ENCODE peak calls at places on chromosomes 2 and 18, in eight cellular contexts. L is astrocyte of the spinal cord, E is sigmoid colon, X is psoas muscle, J is cardiac fibroblast, R is epithelial cell of proximal tubule, O is OCI-LY7, H is RWPE1. P is an unnamed sample.

GRCh38 chr2:52260904-52261303 is 1229.0 kb upstream of the NRXN1 start:
- DNase-seq in L (peak), E (no peak), X (no peak), J (peak), R (no peak), O (no peak), H (no peak), P (no peak)

GRCh38 chr2:215059724-215060123 is 78.7 kb downstream of the ABCA12 start:
- DNase-seq in L (peak), E (no peak), X (no peak), J (peak), R (no peak), O (no peak), H (no peak), P (no peak)

GRCh38 chr2:189566046-189566445 is 14.5 kb downstream of the SLC40A1 start:
- DNase-seq in L (peak), E (no peak), X (no peak), J (peak), R (no peak), O (no peak), H (no peak), P (no peak)

GRCh38 chr2:176558574-176559140 is 289.4 kb downstream of the MTX2 start:
- DNase-seq in L (no peak), E (no peak), X (no peak), J (no peak), R (no peak), O (no peak), H (no peak), P (no peak)

GRCh38 chr2:219104107-219105050 is 43.7 kb upstream of the IHH start:
- DNase-seq in L (peak), E (no peak), X (no peak), J (peak), R (no peak), O (peak), H (peak), P (no peak)

GRCh38 chr2:176091329-176092258 is 927 bp upstream of the HOXD13 start:
- DNase-seq in L (no peak), E (no peak), X (no peak), J (no peak), R (no peak), O (no peak), H (no peak), P (no peak)

GRCh38 chr2:70906439-70907018 is 29.2 kb upstream of the ATP6V1B1 start:
- DNase-seq in L (no peak), E (no peak), X (no peak), J (no peak), R (no peak), O (no peak), H (no peak), P (no peak)

GRCh38 chr2:121132054-121132453 is 152.9 kb downstream of the TFCP2L1 start:
- DNase-seq in L (no peak), E (no peak), X (no peak), J (no peak), R (no peak), O (no peak), H (no peak), P (no peak)

GRCh38 chr18:72672364-72673151 is 128.4 kb upstream of the CBLN2 start:
- DNase-seq in L (peak), E (no peak), X (no peak), J (peak), R (no peak), O (peak), H (peak), P (no peak)

GRCh38 chr18:66813138-66813537 is 209.2 kb upstream of the CDH19 start:
- DNase-seq in L (no peak), E (no peak), X (no peak), J (no peak), R (no peak), O (no peak), H (no peak), P (no peak)

GRCh38 chr18:60563082-60563481 is 190.5 kb upstream of the MC4R start:
- DNase-seq in L (no peak), E (no peak), X (no peak), J (no peak), R (no peak), O (no peak), H (no peak), P (no peak)

GRCh38 chr2:164993287-164994016 is 38.1 kb upstream of the SLC38A11 start:
- DNase-seq in L (no peak), E (no peak), X (no peak), J (no peak), R (no peak), O (no peak), H (no peak), P (no peak)

GRCh38 chr2:108911807-108912628 is 77.0 kb downstream of the EDAR start:
- DNase-seq in L (no peak), E (peak), X (no peak), J (no peak), R (no peak), O (no peak), H (no peak), P (no peak)

GRCh38 chr2:160427629-160428424 is 65.8 kb downstream of the RBMS1 start:
- DNase-seq in L (peak), E (no peak), X (no peak), J (peak), R (no peak), O (peak), H (no peak), P (no peak)

GRCh38 chr2:28463893-28464292 is 32.0 kb upstream of the PLB1 start:
- DNase-seq in L (no peak), E (no peak), X (no peak), J (peak), R (no peak), O (no peak), H (no peak), P (no peak)

GRCh38 chr2:226306969-226307368 is 492.7 kb downstream of the IRS1 start:
- DNase-seq in L (no peak), E (no peak), X (no peak), J (no peak), R (no peak), O (no peak), H (no peak), P (no peak)

GRCh38 chr2:68414862-68415261 is 49.8 kb downstream of the PLEK start:
- DNase-seq in L (no peak), E (no peak), X (no peak), J (no peak), R (no peak), O (no peak), H (no peak), P (no peak)

GRCh38 chr2:145184741-145185671 is 665.1 kb upstream of the ZEB2 start:
- DNase-seq in L (peak), E (no peak), X (no peak), J (peak), R (no peak), O (no peak), H (no peak), P (no peak)

GRCh38 chr2:43542285-43542933 is 53.4 kb downstream of the THADA start:
- DNase-seq in L (peak), E (no peak), X (no peak), J (peak), R (no peak), O (peak), H (peak), P (no peak)

GRCh38 chr2:54429055-54429454 is 27.1 kb upstream of the SPTBN1 start:
- DNase-seq in L (no peak), E (no peak), X (no peak), J (no peak), R (no peak), O (no peak), H (no peak), P (no peak)

GRCh38 chr2:231701456-231702373 is 6.6 kb upstream of the PTMA start:
- DNase-seq in L (peak), E (peak), X (peak), J (peak), R (no peak), O (no peak), H (peak), P (no peak)

GRCh38 chr2:241597561-241597960 is 39.0 kb downstream of the BOK start:
- DNase-seq in L (no peak), E (no peak), X (no peak), J (no peak), R (no peak), O (no peak), H (no peak), P (no peak)

GRCh38 chr2:241598487-241598886 is 38.5 kb downstream of the THAP4 start:
- DNase-seq in L (no peak), E (no peak), X (no peak), J (no peak), R (no peak), O (peak), H (no peak), P (no peak)

GRCh38 chr2:241593271-241593670 is 34.7 kb downstream of the BOK start:
- DNase-seq in L (no peak), E (no peak), X (no peak), J (no peak), R (no peak), O (no peak), H (no peak), P (no peak)

GRCh38 chr2:241598061-241598460 is 38.9 kb downstream of the THAP4 start:
- DNase-seq in L (no peak), E (no peak), X (peak), J (peak), R (no peak), O (no peak), H (no peak), P (peak)

GRCh38 chr2:241595600-241596140 is 37.1 kb downstream of the BOK start:
- DNase-seq in L (no peak), E (no peak), X (no peak), J (no peak), R (no peak), O (peak), H (no peak), P (no peak)
- TF ChIP-seq CTCF in L (peak), E (no peak), X (no peak), J (peak), R (peak), O (peak), H (no peak), P (no peak)

GRCh38 chr18:46393230-46393629 is 263.8 kb downstream of the LOXHD1 start:
- DNase-seq in L (no peak), E (no peak), X (no peak), J (no peak), R (no peak), O (peak), H (no peak), P (no peak)
- TF ChIP-seq CTCF in L (peak), E (no peak), X (no peak), J (no peak), R (peak), O (peak), H (no peak), P (no peak)

GRCh38 chr2:170488807-170489206 is 226.3 kb upstream of the SP5 start:
- DNase-seq in L (no peak), E (no peak), X (no peak), J (no peak), R (no peak), O (no peak), H (no peak), P (no peak)
- TF ChIP-seq CTCF in L (no peak), E (no peak), X (no peak), J (no peak), R (no peak), O (no peak), H (no peak), P (no peak)

GRCh38 chr2:8644605-8645175 is 37.2 kb upstream of the ID2 start:
- DNase-seq in L (no peak), E (peak), X (no peak), J (peak), R (no peak), O (no peak), H (no peak), P (no peak)
- TF ChIP-seq CTCF in L (no peak), E (no peak), X (no peak), J (no peak), R (peak), O (peak), H (no peak), P (no peak)

P was measured in tibial nerve.